ENCODE peak calls at places on chromosome 16, in six cellular contexts. H is GM20000, L is HFFc6, C is pancreas, Q is tibial nerve, N is astrocyte of the cerebellum. F is an unnamed sample.
A peak's percentile ranks its signal among the peaks of the same experiment; 100 is the strongest.

GRCh38 chr16:66521951-66522771 is 27.8 kb downstream of the TK2 start:
- DNase-seq in N (peak; percentile 94), Q (no peak), H (peak; percentile 57), L (peak; percentile 70), C (peak; percentile 53), F (peak; percentile 60)

GRCh38 chr16:82079892-82080291 is 44.8 kb downstream of the HSD17B2 start:
- DNase-seq in L (no peak), N (no peak), Q (no peak), H (no peak), C (no peak), F (no peak)

GRCh38 chr16:50152386-50152806 is 710 bp upstream of the TENT4B start:
- DNase-seq in Q (no peak), C (peak; percentile 42), H (peak; percentile 82), L (no peak), N (no peak), F (peak; percentile 80)

GRCh38 chr16:29170393-29171239 is 185.8 kb downstream of the LAT start:
- DNase-seq in H (no peak), Q (no peak), L (no peak), C (no peak), N (no peak), F (no peak)

GRCh38 chr16:56732832-56733231 is 2.9 kb downstream of the NUP93 start:
- DNase-seq in L (no peak), C (no peak), N (no peak), H (peak; percentile 63), Q (no peak), F (no peak)

GRCh38 chr16:57485091-57485915 is 990 bp downstream of the DOK4 start:
- DNase-seq in N (no peak), Q (no peak), L (no peak), C (no peak), H (no peak), F (peak; percentile 20)

GRCh38 chr16:58503166-58503862 is 3.4 kb downstream of the NDRG4 start:
- DNase-seq in Q (no peak), L (no peak), H (no peak), N (no peak), C (no peak), F (no peak)

GRCh38 chr16:57970319-57970718 is 609 bp downstream of the CNGB1 start:
- DNase-seq in H (no peak), L (no peak), Q (no peak), N (no peak), C (no peak), F (no peak)

GRCh38 chr16:87457051-87457611 is 35.7 kb downstream of the ZCCHC14 start:
- DNase-seq in C (no peak), L (peak; percentile 61), H (no peak), N (peak; percentile 34), Q (no peak), F (no peak)

GRCh38 chr16:3879258-3879886 is 1.1 kb downstream of the CREBBP start:
- DNase-seq in H (no peak), L (no peak), C (no peak), N (no peak), Q (no peak), F (no peak)

GRCh38 chr16:48963901-48964615 is 317.6 kb downstream of the CBLN1 start:
- DNase-seq in N (peak; percentile 79), H (no peak), L (peak; percentile 80), C (no peak), Q (no peak), F (no peak)

GRCh38 chr16:84517366-84517765 is 12.9 kb upstream of the MEAK7 start:
- DNase-seq in H (no peak), N (no peak), C (no peak), Q (no peak), L (no peak), F (no peak)

GRCh38 chr16:48014349-48015135 is 141.3 kb downstream of the ABCC12 start:
- DNase-seq in C (no peak), L (peak; percentile 34), N (peak; percentile 26), H (no peak), Q (no peak), F (no peak)

GRCh38 chr16:20938426-20938825 is 37.9 kb downstream of the LYRM1 start:
- DNase-seq in L (peak; percentile 59), C (no peak), Q (no peak), N (no peak), H (no peak), F (no peak)

GRCh38 chr16:74216319-74216718 is 80.3 kb upstream of the PSMD7 start:
- DNase-seq in C (no peak), Q (no peak), H (no peak), L (no peak), N (no peak), F (no peak)

GRCh38 chr16:7755347-7755746 is 422.7 kb downstream of the RBFOX1 start:
- DNase-seq in N (no peak), H (no peak), L (no peak), Q (no peak), C (no peak), F (no peak)

GRCh38 chr16:48524348-48525200 is 85.4 kb downstream of the N4BP1 start:
- DNase-seq in Q (no peak), H (no peak), N (no peak), C (no peak), L (no peak), F (no peak)

GRCh38 chr16:26981266-26981938 is 85.3 kb upstream of the C16orf82 start:
- DNase-seq in H (no peak), L (peak; percentile 73), N (peak; percentile 41), C (no peak), Q (no peak), F (no peak)

GRCh38 chr16:47037396-47037745 is 63.9 kb upstream of the DNAJA2 start:
- DNase-seq in C (peak; percentile 30), Q (no peak), L (no peak), H (peak; percentile 64), N (no peak), F (peak; percentile 58)

GRCh38 chr16:57577691-57578224 is 35.3 kb downstream of the ADGRG5 start:
- DNase-seq in Q (no peak), N (no peak), H (no peak), L (no peak), C (no peak), F (no peak)

GRCh38 chr16:65122724-65122973 is 786 bp upstream of the CDH11 start:
- DNase-seq in L (no peak), Q (no peak), H (no peak), N (no peak), C (no peak), F (no peak)

GRCh38 chr16:3149630-3150345 is 15.0 kb downstream of the ZNF213 start:
- DNase-seq in Q (peak; percentile 58), N (no peak), L (no peak), C (peak; percentile 71), H (peak; percentile 84), F (peak; percentile 78)

GRCh38 chr16:66359012-66359411 is 7.5 kb upstream of the CDH5 start:
- DNase-seq in H (no peak), Q (no peak), N (peak; percentile 45), C (no peak), L (no peak), F (no peak)

GRCh38 chr16:6343157-6343556 is 989.5 kb upstream of the RBFOX1 start:
- DNase-seq in Q (no peak), C (no peak), L (no peak), H (no peak), N (no peak), F (no peak)

GRCh38 chr16:6341993-6342392 is 990.7 kb upstream of the RBFOX1 start:
- DNase-seq in Q (no peak), N (no peak), H (no peak), C (no peak), L (no peak), F (no peak)

GRCh38 chr16:6349725-6350124 is 982.9 kb upstream of the RBFOX1 start:
- DNase-seq in N (no peak), Q (no peak), L (no peak), H (no peak), C (no peak), F (no peak)

DNA sequence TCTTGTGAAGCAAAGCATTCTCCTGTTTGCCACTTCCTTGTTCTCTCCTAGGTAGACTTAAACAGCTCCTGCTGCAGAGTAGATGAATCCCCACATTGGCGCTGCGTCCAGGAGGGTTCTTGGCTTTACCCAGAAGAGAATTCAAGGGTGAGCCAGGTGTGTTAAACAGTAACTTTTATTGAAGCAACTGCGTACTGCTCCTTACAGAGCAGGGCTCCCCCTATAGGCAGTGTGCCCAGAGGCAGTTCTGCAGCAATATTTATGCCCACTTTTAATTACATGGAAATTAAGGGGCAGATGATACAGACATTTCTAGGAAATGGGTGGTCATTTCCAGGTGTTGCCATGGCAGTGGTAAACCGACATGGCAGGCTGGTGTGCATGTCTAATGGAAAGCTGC is 987.6 kb upstream of the RBFOX1 start:
- DNase-seq in L (no peak), N (no peak), H (no peak), Q (no peak), C (no peak), F (no peak)
- TF ChIP-seq CTCF in L (peak; percentile 20), N (peak; percentile 2), H (no peak), Q (no peak), C (no peak), F (no peak)

DNA sequence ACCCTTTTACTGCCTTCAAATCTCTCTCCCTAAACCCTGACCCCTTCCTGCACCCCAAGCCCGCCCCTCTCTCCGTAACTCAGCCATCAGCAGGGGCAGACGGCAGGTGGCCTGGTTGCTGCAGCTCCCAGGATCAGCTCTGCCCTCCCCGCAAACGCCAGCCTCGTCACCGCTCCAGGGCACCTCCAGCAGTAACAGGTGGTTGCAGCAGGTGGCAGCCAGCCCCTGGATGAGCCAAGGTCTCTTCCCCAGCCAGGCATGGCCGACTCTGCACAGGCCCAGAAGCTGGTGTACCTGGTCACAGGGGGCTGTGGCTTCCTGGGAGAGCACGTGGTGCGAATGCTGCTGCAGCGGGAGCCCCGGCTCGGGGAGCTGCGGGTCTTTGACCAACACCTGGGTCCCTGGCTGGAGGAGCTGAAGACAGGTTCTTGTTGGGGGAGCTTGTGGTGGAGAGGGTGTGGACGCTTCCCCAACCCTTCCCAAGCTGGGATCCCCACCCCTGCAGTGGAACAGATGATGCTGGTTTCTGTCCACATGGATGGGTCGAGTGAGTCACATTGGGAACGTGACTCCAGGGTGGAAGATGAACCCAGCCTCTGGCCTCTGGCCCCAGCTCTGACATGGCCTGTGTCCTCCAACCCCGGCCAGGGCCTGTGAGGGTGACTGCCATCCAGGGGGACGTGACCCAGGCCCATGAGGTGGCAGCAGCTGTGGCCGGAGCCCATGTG is 558 bp downstream of the HSD3B7 start:
- DNase-seq in Q (no peak), C (peak; percentile 87), H (no peak), N (no peak), L (peak; percentile 12), F (no peak)
- TF ChIP-seq CTCF in Q (no peak), C (no peak), H (no peak), N (no peak), L (no peak), F (no peak)

GRCh38 chr16:10031473-10031872 is 150.8 kb downstream of the GRIN2A start:
- DNase-seq in H (no peak), Q (no peak), C (no peak), N (no peak), L (no peak), F (no peak)
- TF ChIP-seq CTCF in H (no peak), Q (no peak), C (no peak), N (peak; percentile 61), L (peak; percentile 70), F (no peak)

DNA sequence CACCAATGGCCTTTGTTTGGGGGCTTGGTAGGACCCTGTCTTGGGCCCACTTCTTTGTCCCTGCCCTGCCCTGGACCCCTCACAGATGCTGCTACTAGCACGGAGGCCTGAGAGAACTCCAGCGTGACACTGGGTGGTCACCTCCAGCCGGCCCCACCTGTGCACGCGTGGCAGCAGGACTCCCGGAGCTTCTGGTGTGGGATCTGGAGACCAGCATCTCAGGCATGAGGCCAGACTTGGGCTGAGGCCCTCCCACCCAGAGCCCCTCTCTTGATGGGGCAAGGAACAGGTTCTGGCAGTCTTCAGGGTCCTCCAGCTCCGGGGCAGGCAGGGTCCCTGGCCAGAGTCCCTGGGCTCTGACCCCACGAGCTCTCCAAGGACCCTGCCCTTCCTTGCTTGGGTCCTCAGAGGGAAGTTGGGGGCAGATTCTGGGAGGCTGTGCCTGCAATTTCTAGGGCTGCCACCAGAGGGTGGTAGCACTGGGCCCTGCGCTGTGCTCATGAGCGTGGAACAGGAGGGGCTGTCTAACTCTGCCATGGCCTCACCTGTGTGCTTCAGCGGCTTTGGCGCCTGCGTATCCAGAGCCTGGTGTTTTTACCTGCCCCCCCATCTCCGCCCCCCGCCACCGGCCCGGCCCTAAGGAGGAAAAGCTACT is 3.1 kb upstream of the BAIAP3 start:
- DNase-seq in N (no peak), Q (no peak), L (no peak), H (no peak), C (no peak), F (no peak)
- TF ChIP-seq CTCF in N (peak; percentile 36), Q (peak; percentile 15), L (peak; percentile 79), H (peak; percentile 28), C (no peak), F (peak; percentile 35)

F was measured in GM10248.